ENCODE peak calls at places on chromosomes 16 and 17, in seven cellular contexts. One of them, this sample, is unnamed.

GRCh38 chr17:320139-320538 is 32.5 kb downstream of the RPH3AL start:
- DNase-seq in lung: no peak
- DNase-seq in ovary: no peak
- DNase-seq in GM12865: no peak
- DNase-seq in CD8-positive, alpha-beta T cell: no peak
- DNase-seq in left lung: no peak
- DNase-seq in choroid plexus epithelial cell: no peak
- DNase-seq in this sample: no peak

GRCh38 chr17:39095309-39095686 is 56.1 kb downstream of the PLXDC1 start:
- DNase-seq in lung: no peak
- DNase-seq in ovary: no peak
- DNase-seq in GM12865: no peak
- DNase-seq in CD8-positive, alpha-beta T cell: no peak
- DNase-seq in left lung: no peak
- DNase-seq in choroid plexus epithelial cell: no peak
- DNase-seq in this sample: peak

GRCh38 chr17:53909802-53910201 is 87.1 kb downstream of the KIF2B start:
- DNase-seq in lung: no peak
- DNase-seq in ovary: no peak
- DNase-seq in GM12865: no peak
- DNase-seq in CD8-positive, alpha-beta T cell: no peak
- DNase-seq in left lung: no peak
- DNase-seq in choroid plexus epithelial cell: no peak
- DNase-seq in this sample: no peak

GRCh38 chr16:59540621-59541020 is 806.5 kb upstream of the GOT2 start:
- DNase-seq in lung: no peak
- DNase-seq in ovary: no peak
- DNase-seq in GM12865: no peak
- DNase-seq in CD8-positive, alpha-beta T cell: no peak
- DNase-seq in left lung: no peak
- DNase-seq in choroid plexus epithelial cell: peak
- DNase-seq in this sample: peak

GRCh38 chr17:54891176-54891821 is 9.4 kb upstream of the TOM1L1 start:
- DNase-seq in lung: no peak
- DNase-seq in ovary: no peak
- DNase-seq in GM12865: peak
- DNase-seq in CD8-positive, alpha-beta T cell: no peak
- DNase-seq in left lung: no peak
- DNase-seq in choroid plexus epithelial cell: peak
- DNase-seq in this sample: peak

GRCh38 chr17:81608082-81608481 is 28.8 kb downstream of the NPLOC4 start:
- DNase-seq in lung: no peak
- DNase-seq in ovary: no peak
- DNase-seq in GM12865: no peak
- DNase-seq in CD8-positive, alpha-beta T cell: no peak
- DNase-seq in left lung: no peak
- DNase-seq in choroid plexus epithelial cell: peak
- DNase-seq in this sample: peak

GRCh38 chr17:21295036-21295952 is 10.8 kb downstream of the MAP2K3 start:
- DNase-seq in lung: no peak
- DNase-seq in ovary: no peak
- DNase-seq in GM12865: no peak
- DNase-seq in CD8-positive, alpha-beta T cell: no peak
- DNase-seq in left lung: peak
- DNase-seq in choroid plexus epithelial cell: no peak
- DNase-seq in this sample: peak

GRCh38 chr16:56861092-56861610 is 3.9 kb upstream of the SLC12A3 start:
- DNase-seq in lung: no peak
- DNase-seq in ovary: no peak
- DNase-seq in GM12865: peak
- DNase-seq in CD8-positive, alpha-beta T cell: no peak
- DNase-seq in left lung: peak
- DNase-seq in choroid plexus epithelial cell: no peak
- DNase-seq in this sample: no peak

GRCh38 chr17:74527081-74527480 is 4.2 kb downstream of the CD300LB start:
- DNase-seq in lung: no peak
- DNase-seq in ovary: no peak
- DNase-seq in GM12865: no peak
- DNase-seq in CD8-positive, alpha-beta T cell: no peak
- DNase-seq in left lung: no peak
- DNase-seq in choroid plexus epithelial cell: no peak
- DNase-seq in this sample: no peak

GRCh38 chr16:81945665-81946064 is 65.6 kb downstream of the SDR42E1 start:
- DNase-seq in lung: no peak
- DNase-seq in ovary: no peak
- DNase-seq in GM12865: no peak
- DNase-seq in CD8-positive, alpha-beta T cell: no peak
- DNase-seq in left lung: no peak
- DNase-seq in choroid plexus epithelial cell: peak
- DNase-seq in this sample: peak

GRCh38 chr16:19831678-19832077 is 53.0 kb downstream of the GPRC5B start:
- DNase-seq in lung: no peak
- DNase-seq in ovary: no peak
- DNase-seq in GM12865: no peak
- DNase-seq in CD8-positive, alpha-beta T cell: no peak
- DNase-seq in left lung: no peak
- DNase-seq in choroid plexus epithelial cell: peak
- DNase-seq in this sample: peak

DNA sequence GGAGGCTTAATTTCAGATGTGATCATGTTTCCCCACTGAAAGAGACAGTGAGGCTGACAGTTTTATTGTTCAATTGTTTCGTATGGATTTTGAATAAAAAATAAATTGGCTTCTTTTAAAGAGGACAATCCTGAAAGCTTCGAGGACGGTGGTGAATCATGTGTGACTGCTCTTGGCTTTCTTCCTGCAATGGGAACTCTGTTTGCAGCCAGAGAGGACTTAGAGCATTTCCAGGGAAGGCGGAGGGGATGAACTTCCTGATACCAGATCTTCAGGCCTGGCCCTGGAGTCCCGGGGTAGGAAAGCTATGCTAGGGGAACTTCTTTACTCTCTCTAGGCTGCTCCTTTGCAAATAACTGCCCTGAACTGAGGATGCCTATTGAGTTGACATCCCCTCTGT is 72.7 kb upstream of the C16orf82 start:
- DNase-seq in lung: no peak
- DNase-seq in ovary: no peak
- DNase-seq in GM12865: no peak
- DNase-seq in CD8-positive, alpha-beta T cell: no peak
- DNase-seq in left lung: no peak
- DNase-seq in choroid plexus epithelial cell: peak
- DNase-seq in this sample: peak
- TF ChIP-seq CTCF in lung: no peak
- TF ChIP-seq CTCF in ovary: no peak
- TF ChIP-seq CTCF in GM12865: no peak
- TF ChIP-seq CTCF in CD8-positive, alpha-beta T cell: no peak
- TF ChIP-seq CTCF in left lung: no peak
- TF ChIP-seq CTCF in choroid plexus epithelial cell: no peak
- TF ChIP-seq CTCF in this sample: no peak

DNA sequence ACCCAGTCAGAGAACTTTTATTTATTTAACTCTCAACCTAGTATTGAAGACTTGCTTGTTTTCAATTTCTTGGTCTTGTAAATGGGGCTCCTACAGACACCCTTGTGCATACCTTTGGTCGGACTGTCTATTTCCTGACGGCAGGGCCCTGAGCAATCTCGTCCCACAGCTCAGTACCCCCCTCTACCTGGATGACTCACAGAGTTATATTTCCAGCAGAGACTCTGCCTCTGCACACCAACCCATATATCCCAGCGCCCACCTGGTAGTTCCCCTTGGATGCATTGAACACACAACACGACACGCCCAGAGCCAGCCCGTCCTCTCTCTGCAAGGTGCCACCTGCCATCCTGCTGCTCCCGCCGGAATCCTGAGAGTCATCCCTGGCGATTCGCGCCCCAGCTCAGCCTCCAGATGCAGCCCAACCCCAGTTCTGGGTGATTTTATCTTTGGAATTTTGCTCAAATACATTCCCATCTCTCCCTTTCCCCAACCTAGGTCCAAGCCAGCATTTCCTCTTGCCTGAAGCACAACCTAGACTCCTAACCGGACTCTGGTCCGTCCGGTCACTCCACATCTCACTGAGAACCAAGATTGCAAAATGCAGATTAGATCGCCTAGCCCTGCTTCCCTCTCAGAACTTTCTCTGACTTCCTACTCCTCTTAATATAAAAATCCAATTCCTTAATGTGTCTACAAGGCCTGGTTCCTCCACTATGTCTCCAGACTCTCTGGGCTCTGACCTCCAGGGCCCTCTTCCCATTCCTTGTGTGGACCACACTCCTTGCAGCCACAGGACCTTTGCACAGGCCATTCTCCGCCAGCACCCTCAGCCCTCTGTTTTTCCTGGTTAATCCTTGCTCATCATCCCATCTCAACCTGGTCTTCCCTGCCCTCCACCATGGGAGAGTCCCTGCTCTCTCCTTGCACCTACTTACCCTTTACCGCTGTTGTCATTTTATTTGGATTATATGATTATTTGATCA is 129.2 kb downstream of the SEC14L1 start:
- DNase-seq in lung: no peak
- DNase-seq in ovary: no peak
- DNase-seq in GM12865: no peak
- DNase-seq in CD8-positive, alpha-beta T cell: no peak
- DNase-seq in left lung: peak
- DNase-seq in choroid plexus epithelial cell: no peak
- DNase-seq in this sample: no peak
- H3K4me3 ChIP-seq in lung: no peak
- H3K4me3 ChIP-seq in ovary: no peak
- H3K4me3 ChIP-seq in GM12865: no peak
- H3K4me3 ChIP-seq in CD8-positive, alpha-beta T cell: no peak
- H3K4me3 ChIP-seq in left lung: no peak
- H3K4me3 ChIP-seq in choroid plexus epithelial cell: no peak
- H3K4me3 ChIP-seq in this sample: no peak

DNA sequence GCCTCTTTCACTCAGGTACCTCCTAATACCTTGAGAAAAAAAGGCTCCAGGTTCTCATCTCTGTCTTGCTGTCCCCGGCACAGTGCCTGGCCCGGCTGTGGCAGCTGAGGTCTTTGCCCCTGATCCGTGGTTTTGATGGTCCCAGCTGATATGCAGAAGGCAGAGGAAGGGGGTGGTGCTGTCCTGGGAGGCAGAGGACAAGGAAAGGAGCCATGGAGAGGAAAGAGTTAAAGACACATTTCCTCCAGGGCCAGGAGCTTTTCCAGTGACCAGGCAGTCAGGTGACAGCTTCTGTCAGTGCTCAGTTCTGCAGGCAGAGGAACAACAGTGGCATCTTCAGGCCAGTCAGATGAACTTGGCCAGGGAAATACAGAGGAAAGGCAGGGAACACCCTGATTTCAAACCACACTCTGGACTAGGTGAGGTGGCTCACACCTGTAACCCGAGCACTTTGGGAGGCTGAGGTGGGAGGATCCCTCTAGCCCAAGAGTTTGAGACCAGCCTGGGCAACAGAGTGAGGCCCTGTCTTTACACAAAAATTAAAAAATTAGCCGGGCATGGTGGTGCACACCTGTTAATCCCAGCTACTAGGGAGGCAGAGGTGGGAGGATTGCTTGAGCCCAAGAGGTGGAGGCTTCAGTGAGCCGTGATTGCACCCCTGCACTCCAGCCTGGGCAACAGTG is 3.3 kb upstream of the COG1 start:
- DNase-seq in lung: no peak
- DNase-seq in ovary: no peak
- DNase-seq in GM12865: peak
- DNase-seq in CD8-positive, alpha-beta T cell: no peak
- DNase-seq in left lung: no peak
- DNase-seq in choroid plexus epithelial cell: peak
- DNase-seq in this sample: peak
- TF ChIP-seq CTCF in lung: peak
- TF ChIP-seq CTCF in ovary: no peak
- TF ChIP-seq CTCF in GM12865: peak
- TF ChIP-seq CTCF in CD8-positive, alpha-beta T cell: no peak
- TF ChIP-seq CTCF in left lung: no peak
- TF ChIP-seq CTCF in choroid plexus epithelial cell: peak
- TF ChIP-seq CTCF in this sample: peak

DNA sequence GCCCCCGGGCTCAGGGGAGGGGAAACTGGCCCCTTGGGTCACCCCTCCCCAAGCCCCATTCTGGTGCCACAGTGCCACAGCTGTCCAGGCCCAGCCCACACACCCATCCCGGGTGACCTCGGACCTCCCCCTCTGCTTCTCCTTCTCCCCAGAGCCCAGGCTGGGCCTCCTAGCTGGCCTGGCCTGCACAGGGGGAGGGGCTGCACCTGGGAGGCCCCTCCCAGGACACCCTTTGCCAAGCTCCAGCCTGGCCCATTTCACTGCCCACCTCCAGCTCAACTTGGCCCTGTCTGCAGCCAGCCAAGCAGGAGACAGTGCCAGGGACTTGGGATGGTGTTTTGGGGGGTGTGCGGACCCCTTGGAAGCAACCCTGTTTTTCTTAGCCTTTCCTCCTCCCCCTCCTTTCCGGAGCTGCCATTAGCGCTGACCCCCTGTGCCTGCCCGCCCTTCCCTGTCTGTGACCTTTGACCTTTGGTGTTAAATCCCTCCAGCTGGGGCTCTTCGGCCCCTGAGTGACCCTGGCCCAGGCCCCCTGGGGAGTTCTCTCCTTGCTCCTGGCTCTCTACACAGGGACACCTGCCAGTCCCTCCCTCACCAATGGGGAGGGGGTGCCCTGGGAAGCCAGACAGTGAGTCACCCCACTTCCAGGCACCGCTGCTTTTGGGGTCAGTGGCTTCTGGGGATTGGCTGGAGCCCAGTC is 1.8 kb downstream of the GLIS2 start:
- DNase-seq in lung: no peak
- DNase-seq in ovary: peak
- DNase-seq in GM12865: no peak
- DNase-seq in CD8-positive, alpha-beta T cell: no peak
- DNase-seq in left lung: peak
- DNase-seq in choroid plexus epithelial cell: no peak
- DNase-seq in this sample: no peak
- H3K4me3 ChIP-seq in lung: peak
- H3K4me3 ChIP-seq in ovary: peak
- H3K4me3 ChIP-seq in GM12865: no peak
- H3K4me3 ChIP-seq in CD8-positive, alpha-beta T cell: no peak
- H3K4me3 ChIP-seq in left lung: peak
- H3K4me3 ChIP-seq in choroid plexus epithelial cell: peak
- H3K4me3 ChIP-seq in this sample: peak

GRCh38 chr17:16215273-16215964 is at the start of gene NCOR1:
- DNase-seq in lung: peak
- DNase-seq in ovary: peak
- DNase-seq in GM12865: peak
- DNase-seq in CD8-positive, alpha-beta T cell: peak
- DNase-seq in left lung: peak
- DNase-seq in choroid plexus epithelial cell: peak
- DNase-seq in this sample: peak
- TF ChIP-seq CTCF in lung: no peak
- TF ChIP-seq CTCF in ovary: peak
- TF ChIP-seq CTCF in GM12865: peak
- TF ChIP-seq CTCF in CD8-positive, alpha-beta T cell: no peak
- TF ChIP-seq CTCF in left lung: peak
- TF ChIP-seq CTCF in choroid plexus epithelial cell: peak
- TF ChIP-seq CTCF in this sample: peak

GRCh38 chr16:9160551-9160911 is 69.1 kb downstream of the HAPSTR1 start:
- DNase-seq in lung: no peak
- DNase-seq in ovary: no peak
- DNase-seq in GM12865: no peak
- DNase-seq in CD8-positive, alpha-beta T cell: no peak
- DNase-seq in left lung: no peak
- DNase-seq in choroid plexus epithelial cell: no peak
- DNase-seq in this sample: no peak
- H3K4me3 ChIP-seq in lung: no peak
- H3K4me3 ChIP-seq in ovary: no peak
- H3K4me3 ChIP-seq in GM12865: no peak
- H3K4me3 ChIP-seq in CD8-positive, alpha-beta T cell: no peak
- H3K4me3 ChIP-seq in left lung: no peak
- H3K4me3 ChIP-seq in choroid plexus epithelial cell: no peak
- H3K4me3 ChIP-seq in this sample: no peak